ENCODE peak calls at places on chromosomes 13 and 19, in nine cellular contexts. One of them, this sample, is unnamed.

GRCh38 chr13:46571189-46571901 is 18.4 kb downstream of the LRCH1 start:
- DNase-seq in AG10803: peak
- DNase-seq in fibroblast of mammary gland: peak
- DNase-seq in retinal pigment epithelial cell: no peak
- DNase-seq in AG04450: peak
- DNase-seq in tibial artery: no peak
- DNase-seq in CD4-positive, alpha-beta memory T cell: no peak
- DNase-seq in body of pancreas: no peak
- DNase-seq in IMR-90: peak
- DNase-seq in this sample: no peak

GRCh38 chr19:15091918-15092753 is 10.1 kb downstream of the OR1I1 start:
- DNase-seq in AG10803: peak
- DNase-seq in fibroblast of mammary gland: peak
- DNase-seq in retinal pigment epithelial cell: no peak
- DNase-seq in AG04450: peak
- DNase-seq in tibial artery: no peak
- DNase-seq in CD4-positive, alpha-beta memory T cell: peak
- DNase-seq in body of pancreas: peak
- DNase-seq in IMR-90: peak
- DNase-seq in this sample: peak

GRCh38 chr19:8075158-8076086 is 22.9 kb downstream of the CCL25 start:
- DNase-seq in AG10803: no peak
- DNase-seq in fibroblast of mammary gland: no peak
- DNase-seq in retinal pigment epithelial cell: no peak
- DNase-seq in AG04450: no peak
- DNase-seq in tibial artery: no peak
- DNase-seq in CD4-positive, alpha-beta memory T cell: no peak
- DNase-seq in body of pancreas: no peak
- DNase-seq in IMR-90: no peak
- DNase-seq in this sample: no peak

GRCh38 chr19:23774156-23774971 is 15.7 kb upstream of the ZNF681 start:
- DNase-seq in AG10803: peak
- DNase-seq in fibroblast of mammary gland: peak
- DNase-seq in retinal pigment epithelial cell: no peak
- DNase-seq in AG04450: no peak
- DNase-seq in tibial artery: no peak
- DNase-seq in CD4-positive, alpha-beta memory T cell: no peak
- DNase-seq in body of pancreas: no peak
- DNase-seq in IMR-90: no peak
- DNase-seq in this sample: no peak

GRCh38 chr13:111650626-111651025 is 330.2 kb downstream of the TEX29 start:
- DNase-seq in AG10803: no peak
- DNase-seq in fibroblast of mammary gland: no peak
- DNase-seq in retinal pigment epithelial cell: no peak
- DNase-seq in AG04450: no peak
- DNase-seq in tibial artery: no peak
- DNase-seq in CD4-positive, alpha-beta memory T cell: no peak
- DNase-seq in body of pancreas: no peak
- DNase-seq in IMR-90: no peak
- DNase-seq in this sample: no peak

GRCh38 chr19:821228-821975 is at the start of gene PLPPR3:
- DNase-seq in AG10803: no peak
- DNase-seq in fibroblast of mammary gland: no peak
- DNase-seq in retinal pigment epithelial cell: no peak
- DNase-seq in AG04450: no peak
- DNase-seq in tibial artery: no peak
- DNase-seq in CD4-positive, alpha-beta memory T cell: no peak
- DNase-seq in body of pancreas: no peak
- DNase-seq in IMR-90: no peak
- DNase-seq in this sample: no peak

GRCh38 chr13:81990652-81991051 is 1649.7 kb upstream of the SPRY2 start:
- DNase-seq in AG10803: no peak
- DNase-seq in fibroblast of mammary gland: no peak
- DNase-seq in retinal pigment epithelial cell: no peak
- DNase-seq in AG04450: no peak
- DNase-seq in tibial artery: no peak
- DNase-seq in CD4-positive, alpha-beta memory T cell: no peak
- DNase-seq in body of pancreas: no peak
- DNase-seq in IMR-90: no peak
- DNase-seq in this sample: no peak

GRCh38 chr13:49219647-49220034 is 497 bp upstream of the MLNR start:
- DNase-seq in AG10803: no peak
- DNase-seq in fibroblast of mammary gland: no peak
- DNase-seq in retinal pigment epithelial cell: no peak
- DNase-seq in AG04450: no peak
- DNase-seq in tibial artery: no peak
- DNase-seq in CD4-positive, alpha-beta memory T cell: peak
- DNase-seq in body of pancreas: no peak
- DNase-seq in IMR-90: no peak
- DNase-seq in this sample: no peak

GRCh38 chr19:4559569-4559968 is at the start of gene SEMA6B:
- DNase-seq in AG10803: no peak
- DNase-seq in fibroblast of mammary gland: no peak
- DNase-seq in retinal pigment epithelial cell: no peak
- DNase-seq in AG04450: no peak
- DNase-seq in tibial artery: peak
- DNase-seq in CD4-positive, alpha-beta memory T cell: no peak
- DNase-seq in body of pancreas: no peak
- DNase-seq in IMR-90: no peak
- DNase-seq in this sample: no peak

GRCh38 chr19:51259348-51260245 is 8.7 kb downstream of the SIGLECL1 start:
- DNase-seq in AG10803: peak
- DNase-seq in fibroblast of mammary gland: peak
- DNase-seq in retinal pigment epithelial cell: no peak
- DNase-seq in AG04450: no peak
- DNase-seq in tibial artery: peak
- DNase-seq in CD4-positive, alpha-beta memory T cell: peak
- DNase-seq in body of pancreas: peak
- DNase-seq in IMR-90: peak
- DNase-seq in this sample: peak

GRCh38 chr13:79874396-79875360 is 393.7 kb downstream of the NDFIP2 start:
- DNase-seq in AG10803: peak
- DNase-seq in fibroblast of mammary gland: peak
- DNase-seq in retinal pigment epithelial cell: no peak
- DNase-seq in AG04450: no peak
- DNase-seq in tibial artery: no peak
- DNase-seq in CD4-positive, alpha-beta memory T cell: no peak
- DNase-seq in body of pancreas: no peak
- DNase-seq in IMR-90: peak
- DNase-seq in this sample: no peak

GRCh38 chr13:63408227-63409202 is 1992.9 kb upstream of the PCDH20 start:
- DNase-seq in AG10803: peak
- DNase-seq in fibroblast of mammary gland: peak
- DNase-seq in retinal pigment epithelial cell: no peak
- DNase-seq in AG04450: no peak
- DNase-seq in tibial artery: no peak
- DNase-seq in CD4-positive, alpha-beta memory T cell: no peak
- DNase-seq in body of pancreas: no peak
- DNase-seq in IMR-90: peak
- DNase-seq in this sample: no peak

GRCh38 chr19:45401815-45402468 is 2.9 kb downstream of the PPP1R13L start:
- DNase-seq in AG10803: no peak
- DNase-seq in fibroblast of mammary gland: no peak
- DNase-seq in retinal pigment epithelial cell: no peak
- DNase-seq in AG04450: no peak
- DNase-seq in tibial artery: no peak
- DNase-seq in CD4-positive, alpha-beta memory T cell: no peak
- DNase-seq in body of pancreas: no peak
- DNase-seq in IMR-90: no peak
- DNase-seq in this sample: no peak
- H3K4me3 ChIP-seq in AG10803: no peak
- H3K4me3 ChIP-seq in fibroblast of mammary gland: no peak
- H3K4me3 ChIP-seq in retinal pigment epithelial cell: no peak
- H3K4me3 ChIP-seq in AG04450: no peak
- H3K4me3 ChIP-seq in tibial artery: peak
- H3K4me3 ChIP-seq in CD4-positive, alpha-beta memory T cell: no peak
- H3K4me3 ChIP-seq in body of pancreas: no peak
- H3K4me3 ChIP-seq in IMR-90: no peak
- H3K4me3 ChIP-seq in this sample: no peak

DNA sequence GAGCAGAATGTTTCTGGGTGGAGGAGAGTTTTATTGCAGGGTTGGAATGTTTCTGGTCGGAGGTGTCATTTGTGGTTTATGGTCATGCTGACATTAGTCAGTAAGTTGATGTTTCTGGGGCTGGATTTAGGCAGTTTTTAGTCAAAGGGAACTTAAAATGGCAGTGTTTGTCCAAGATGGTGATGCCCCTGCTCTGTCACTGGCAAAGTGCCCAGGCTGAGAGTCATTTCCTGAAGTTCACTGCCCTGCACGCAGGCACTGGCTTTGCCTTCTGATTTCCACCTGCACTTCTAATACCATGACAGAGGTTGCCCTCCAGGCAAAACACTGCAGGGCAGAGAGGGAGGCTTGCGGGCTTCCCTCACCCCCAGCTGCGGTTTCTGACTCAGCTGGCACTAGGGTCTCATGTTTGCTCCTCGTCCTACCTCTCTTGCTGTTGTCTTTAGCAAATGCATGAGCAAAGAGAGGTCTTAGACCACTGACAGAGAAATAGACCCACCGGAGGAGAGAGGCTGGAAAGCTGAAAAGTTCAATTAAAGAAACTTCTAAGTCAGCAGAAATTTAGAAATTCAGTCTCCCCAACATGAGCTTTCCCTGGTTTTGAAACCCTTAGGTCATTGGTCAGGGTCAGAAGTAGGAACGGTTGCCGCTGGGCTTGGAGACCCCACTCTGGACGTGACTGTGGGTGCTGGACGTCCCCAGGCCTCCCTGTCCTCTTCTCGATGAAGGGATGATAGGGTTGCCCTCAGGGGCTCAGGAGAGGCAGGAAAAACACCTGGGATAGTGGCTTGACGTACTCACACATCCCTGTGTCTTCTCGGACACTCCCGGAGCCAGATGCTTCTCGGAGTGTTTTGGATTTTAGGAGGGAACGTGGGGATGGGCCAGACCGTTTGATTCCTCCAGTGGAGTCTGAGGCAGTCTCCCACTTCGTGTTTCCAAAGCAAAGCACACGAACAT is 26.3 kb downstream of the TMEM255B start:
- DNase-seq in AG10803: peak
- DNase-seq in fibroblast of mammary gland: peak
- DNase-seq in retinal pigment epithelial cell: peak
- DNase-seq in AG04450: peak
- DNase-seq in tibial artery: no peak
- DNase-seq in CD4-positive, alpha-beta memory T cell: no peak
- DNase-seq in body of pancreas: no peak
- DNase-seq in IMR-90: peak
- DNase-seq in this sample: peak
- H3K4me3 ChIP-seq in AG10803: no peak
- H3K4me3 ChIP-seq in fibroblast of mammary gland: no peak
- H3K4me3 ChIP-seq in retinal pigment epithelial cell: no peak
- H3K4me3 ChIP-seq in AG04450: no peak
- H3K4me3 ChIP-seq in tibial artery: no peak
- H3K4me3 ChIP-seq in CD4-positive, alpha-beta memory T cell: no peak
- H3K4me3 ChIP-seq in body of pancreas: no peak
- H3K4me3 ChIP-seq in IMR-90: no peak
- H3K4me3 ChIP-seq in this sample: no peak

DNA sequence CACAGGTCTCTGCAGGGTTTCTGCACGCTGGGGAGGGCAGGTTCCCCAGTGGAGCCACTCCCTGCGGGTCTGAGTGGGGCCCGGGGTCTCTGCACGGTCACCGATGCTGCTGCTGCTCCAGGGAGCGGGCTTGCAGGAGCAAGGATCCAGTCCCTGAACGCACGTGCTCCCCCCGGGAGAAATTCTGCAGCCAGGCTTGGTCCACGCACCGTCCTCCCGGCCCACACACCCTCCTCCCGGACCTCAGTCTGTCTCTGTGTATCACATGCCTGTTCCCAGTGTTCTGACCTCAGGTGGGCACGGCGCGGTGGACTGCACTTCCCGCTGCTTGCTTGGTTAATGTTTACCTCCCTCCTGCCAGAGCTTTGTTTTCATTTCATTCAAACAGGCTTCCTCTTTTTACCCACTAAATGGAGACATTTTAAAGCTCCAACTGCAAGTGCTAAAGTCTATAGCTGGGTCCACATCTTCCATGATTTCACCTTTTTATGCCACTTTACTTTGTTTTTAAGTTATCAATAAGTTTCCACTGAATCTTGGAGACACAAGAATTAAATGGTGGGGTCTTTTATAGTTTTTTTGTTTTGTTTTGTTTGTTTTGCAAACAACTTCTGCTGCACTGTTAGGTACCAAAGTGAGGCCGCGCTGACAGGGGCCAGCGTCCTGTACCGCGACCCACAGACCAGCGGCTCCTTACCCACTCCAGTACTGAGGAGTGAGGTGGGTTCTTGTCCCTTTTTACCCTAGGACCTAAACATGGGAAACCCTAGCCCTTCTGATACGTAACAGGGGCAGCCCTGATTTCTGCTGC is 76.0 kb upstream of the MCF2L start:
- DNase-seq in AG10803: no peak
- DNase-seq in fibroblast of mammary gland: no peak
- DNase-seq in retinal pigment epithelial cell: no peak
- DNase-seq in AG04450: no peak
- DNase-seq in tibial artery: no peak
- DNase-seq in CD4-positive, alpha-beta memory T cell: no peak
- DNase-seq in body of pancreas: peak
- DNase-seq in IMR-90: no peak
- DNase-seq in this sample: no peak
- H3K4me3 ChIP-seq in AG10803: no peak
- H3K4me3 ChIP-seq in fibroblast of mammary gland: no peak
- H3K4me3 ChIP-seq in retinal pigment epithelial cell: no peak
- H3K4me3 ChIP-seq in AG04450: no peak
- H3K4me3 ChIP-seq in tibial artery: no peak
- H3K4me3 ChIP-seq in CD4-positive, alpha-beta memory T cell: no peak
- H3K4me3 ChIP-seq in body of pancreas: no peak
- H3K4me3 ChIP-seq in IMR-90: no peak
- H3K4me3 ChIP-seq in this sample: no peak

GRCh38 chr19:20422616-20423205 is 142.9 kb downstream of the ZNF737 start:
- DNase-seq in AG10803: peak
- DNase-seq in fibroblast of mammary gland: peak
- DNase-seq in retinal pigment epithelial cell: no peak
- DNase-seq in AG04450: no peak
- DNase-seq in tibial artery: no peak
- DNase-seq in CD4-positive, alpha-beta memory T cell: no peak
- DNase-seq in body of pancreas: no peak
- DNase-seq in IMR-90: no peak
- DNase-seq in this sample: no peak

GRCh38 chr19:20423381-20424207 is 142.0 kb downstream of the ZNF737 start:
- DNase-seq in AG10803: peak
- DNase-seq in fibroblast of mammary gland: peak
- DNase-seq in retinal pigment epithelial cell: no peak
- DNase-seq in AG04450: no peak
- DNase-seq in tibial artery: peak
- DNase-seq in CD4-positive, alpha-beta memory T cell: peak
- DNase-seq in body of pancreas: peak
- DNase-seq in IMR-90: peak
- DNase-seq in this sample: peak

GRCh38 chr19:20422216-20422615 is 143.4 kb downstream of the ZNF737 start:
- DNase-seq in AG10803: no peak
- DNase-seq in fibroblast of mammary gland: no peak
- DNase-seq in retinal pigment epithelial cell: peak
- DNase-seq in AG04450: no peak
- DNase-seq in tibial artery: no peak
- DNase-seq in CD4-positive, alpha-beta memory T cell: no peak
- DNase-seq in body of pancreas: no peak
- DNase-seq in IMR-90: no peak
- DNase-seq in this sample: no peak
- H3K4me3 ChIP-seq in AG10803: no peak
- H3K4me3 ChIP-seq in fibroblast of mammary gland: no peak
- H3K4me3 ChIP-seq in retinal pigment epithelial cell: peak
- H3K4me3 ChIP-seq in AG04450: no peak
- H3K4me3 ChIP-seq in tibial artery: no peak
- H3K4me3 ChIP-seq in CD4-positive, alpha-beta memory T cell: no peak
- H3K4me3 ChIP-seq in body of pancreas: no peak
- H3K4me3 ChIP-seq in IMR-90: no peak
- H3K4me3 ChIP-seq in this sample: no peak